ENCODE peak calls at places on chromosomes 5 and 9, in seven cellular contexts. E, Q, Z, S, D, M and F are unnamed samples.

GRCh38 chr9:4299006-4299795 is 667 bp downstream of the GLIS3 start:
- DNase-seq in E (peak), Q (peak), Z (no peak), S (peak), D (peak), M (peak), F (peak)

GRCh38 chr9:127386249-127386648 is 10.7 kb upstream of the SLC2A8 start:
- DNase-seq in E (no peak), Q (no peak), Z (no peak), S (peak), D (no peak), M (no peak), F (no peak)

GRCh38 chr9:89522261-89522978 is 24.5 kb upstream of the SEMA4D start:
- DNase-seq in E (no peak), Q (no peak), Z (peak), S (no peak), D (no peak), M (no peak), F (no peak)

GRCh38 chr5:72486371-72486770 is 20.8 kb downstream of the ZNF366 start:
- DNase-seq in E (no peak), Q (no peak), Z (no peak), S (no peak), D (no peak), M (no peak), F (peak)

GRCh38 chr9:98989036-98990000 is 45.6 kb downstream of the COL15A1 start:
- DNase-seq in E (peak), Q (peak), Z (peak), S (no peak), D (peak), M (no peak), F (peak)

GRCh38 chr9:3441197-3441816 is 84.5 kb downstream of the RFX3 start:
- DNase-seq in E (peak), Q (peak), Z (peak), S (no peak), D (peak), M (no peak), F (peak)

GRCh38 chr5:77302653-77303052 is 92.2 kb downstream of the PDE8B start:
- DNase-seq in E (no peak), Q (no peak), Z (no peak), S (no peak), D (no peak), M (no peak), F (no peak)

GRCh38 chr9:1709347-1709746 is 305.8 kb upstream of the SMARCA2 start:
- DNase-seq in E (no peak), Q (no peak), Z (peak), S (no peak), D (peak), M (no peak), F (no peak)

GRCh38 chr5:5348135-5348534 is 74.3 kb upstream of the ICE1 start:
- DNase-seq in E (no peak), Q (no peak), Z (no peak), S (no peak), D (no peak), M (no peak), F (no peak)

GRCh38 chr9:113536483-113537226 is 73.1 kb downstream of the RGS3 start:
- DNase-seq in E (no peak), Q (no peak), Z (no peak), S (no peak), D (peak), M (peak), F (peak)

GRCh38 chr5:54387659-54388232 is 67.8 kb upstream of the HSPB3 start:
- DNase-seq in E (no peak), Q (peak), Z (no peak), S (no peak), D (no peak), M (no peak), F (peak)

GRCh38 chr9:127132921-127133647 is 10.6 kb upstream of the ANGPTL2 start:
- DNase-seq in E (no peak), Q (no peak), Z (no peak), S (peak), D (peak), M (no peak), F (peak)

GRCh38 chr5:144467795-144468194 is 297.1 kb downstream of the KCTD16 start:
- DNase-seq in E (peak), Q (peak), Z (no peak), S (peak), D (peak), M (peak), F (peak)

GRCh38 chr5:6183391-6184390 is 194.7 kb downstream of the MED10 start:
- DNase-seq in E (no peak), Q (no peak), Z (no peak), S (no peak), D (no peak), M (no peak), F (no peak)

GRCh38 chr9:78539904-78540303 is 243.0 kb downstream of the PSAT1 start:
- DNase-seq in E (no peak), Q (peak), Z (no peak), S (no peak), D (no peak), M (no peak), F (peak)

GRCh38 chr5:168342151-168342825 is 50.8 kb downstream of the WWC1 start:
- DNase-seq in E (no peak), Q (peak), Z (no peak), S (no peak), D (no peak), M (no peak), F (peak)

GRCh38 chr5:82820188-82820587 is 257.0 kb downstream of the TMEM167A start:
- DNase-seq in E (no peak), Q (peak), Z (no peak), S (no peak), D (no peak), M (no peak), F (no peak)

GRCh38 chr5:17257705-17258273 is 40.4 kb downstream of the BASP1 start:
- DNase-seq in E (no peak), Q (peak), Z (no peak), S (no peak), D (peak), M (no peak), F (no peak)

GRCh38 chr5:72328172-72328571 is 8.0 kb downstream of the PTCD2 start:
- DNase-seq in E (no peak), Q (peak), Z (no peak), S (no peak), D (no peak), M (no peak), F (peak)

GRCh38 chr9:88243736-88244135 is 105.5 kb upstream of the SPATA31C2 start:
- DNase-seq in E (no peak), Q (no peak), Z (no peak), S (no peak), D (no peak), M (no peak), F (no peak)

GRCh38 chr5:1136814-1137213 is 25.0 kb upstream of the SLC12A7 start:
- DNase-seq in E (no peak), Q (no peak), Z (no peak), S (no peak), D (no peak), M (no peak), F (no peak)

GRCh38 chr5:138685052-138685755 is 68.0 kb upstream of the CTNNA1 start:
- DNase-seq in E (no peak), Q (peak), Z (no peak), S (no peak), D (no peak), M (no peak), F (peak)

GRCh38 chr5:33530963-33531298 is 90.2 kb downstream of the TARS1 start:
- DNase-seq in E (no peak), Q (no peak), Z (no peak), S (no peak), D (no peak), M (no peak), F (no peak)

GRCh38 chr9:129436751-129437625 is 183.9 kb downstream of the C9orf50 start:
- DNase-seq in E (no peak), Q (peak), Z (no peak), S (no peak), D (peak), M (no peak), F (peak)

GRCh38 chr5:59380350-59380951 is 513.1 kb downstream of the PDE4D start:
- DNase-seq in E (no peak), Q (peak), Z (peak), S (no peak), D (peak), M (no peak), F (peak)

GRCh38 chr5:122078116-122078865 is at the start of gene LOX:
- DNase-seq in E (no peak), Q (peak), Z (no peak), S (peak), D (peak), M (peak), F (peak)

DNA sequence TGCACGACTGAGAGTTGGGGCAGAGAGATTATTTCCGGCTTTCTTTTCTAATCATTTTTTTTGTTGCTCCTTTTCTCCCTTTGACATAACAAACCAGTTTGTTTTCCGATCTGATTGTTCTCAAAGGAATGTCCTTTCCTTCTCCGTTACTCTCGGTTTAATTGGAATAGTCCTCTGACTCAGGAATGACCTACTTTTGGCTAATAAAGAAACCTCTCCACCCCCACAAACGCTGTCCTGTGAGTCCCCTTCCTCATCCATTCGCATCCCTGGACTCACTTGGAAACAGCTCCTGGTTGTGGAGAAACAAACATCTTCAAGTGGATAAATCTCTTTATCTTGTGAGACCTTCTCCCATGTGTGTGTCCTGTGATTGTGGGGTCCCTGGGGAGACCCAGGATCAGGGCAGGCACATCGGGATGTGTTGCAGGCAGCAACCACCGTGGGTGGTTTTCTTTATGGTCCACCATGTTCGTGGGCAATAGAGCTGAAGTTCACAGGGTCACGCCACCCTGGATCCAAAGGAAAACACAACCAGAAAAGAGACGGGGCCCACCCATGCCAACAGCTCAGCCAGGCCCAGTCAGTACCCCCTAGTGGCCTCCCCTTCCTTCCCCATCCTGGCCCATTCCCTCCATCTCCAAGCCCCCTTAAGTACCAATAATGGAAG is 45.2 kb upstream of the NEK6 start:
- DNase-seq in E (no peak), Q (peak), Z (no peak), S (no peak), D (no peak), M (no peak), F (peak)
- H3K4me3 ChIP-seq in E (no peak), Q (no peak), Z (no peak), S (no peak), D (no peak), M (no peak), F (no peak)

DNA sequence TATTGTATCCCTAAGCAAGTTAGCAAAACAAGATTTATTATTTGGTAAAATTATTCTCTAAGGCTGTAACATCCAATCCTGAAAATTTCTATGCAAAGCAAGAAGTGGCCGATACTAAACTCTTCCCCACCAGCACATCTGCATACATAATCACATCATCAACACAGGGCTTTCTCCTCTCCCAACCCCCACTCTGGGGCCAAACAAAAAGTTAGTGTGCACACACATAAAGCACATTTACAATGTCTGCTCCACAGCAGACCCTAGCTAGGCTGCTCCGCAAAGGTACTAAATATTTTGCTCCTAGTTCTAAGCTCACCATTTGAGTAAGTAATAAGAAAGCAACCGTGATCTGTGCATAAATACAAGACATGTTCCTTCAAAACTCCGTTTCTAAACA is 3.6 kb downstream of the RNF130 start:
- DNase-seq in E (no peak), Q (no peak), Z (no peak), S (no peak), D (peak), M (no peak), F (no peak)
- H3K4me2 ChIP-seq in E (no peak), Q (no peak), Z (no peak), S (peak), D (peak), M (peak), F (no peak)

GRCh38 chr5:172770675-172771438 is at the start of gene DUSP1:
- DNase-seq in E (peak), Q (peak), Z (peak), S (peak), D (peak), M (peak), F (peak)

GRCh38 chr5:172769598-172770373 is 1.2 kb downstream of the DUSP1 start:
- DNase-seq in E (no peak), Q (peak), Z (peak), S (no peak), D (peak), M (no peak), F (peak)

GRCh38 chr5:172772112-172772906 is 1.3 kb upstream of the DUSP1 start:
- DNase-seq in E (peak), Q (peak), Z (peak), S (peak), D (peak), M (peak), F (peak)

GRCh38 chr5:172770374-172770674 is 671 bp downstream of the DUSP1 start:
- DNase-seq in E (no peak), Q (no peak), Z (no peak), S (peak), D (no peak), M (no peak), F (peak)

DNA sequence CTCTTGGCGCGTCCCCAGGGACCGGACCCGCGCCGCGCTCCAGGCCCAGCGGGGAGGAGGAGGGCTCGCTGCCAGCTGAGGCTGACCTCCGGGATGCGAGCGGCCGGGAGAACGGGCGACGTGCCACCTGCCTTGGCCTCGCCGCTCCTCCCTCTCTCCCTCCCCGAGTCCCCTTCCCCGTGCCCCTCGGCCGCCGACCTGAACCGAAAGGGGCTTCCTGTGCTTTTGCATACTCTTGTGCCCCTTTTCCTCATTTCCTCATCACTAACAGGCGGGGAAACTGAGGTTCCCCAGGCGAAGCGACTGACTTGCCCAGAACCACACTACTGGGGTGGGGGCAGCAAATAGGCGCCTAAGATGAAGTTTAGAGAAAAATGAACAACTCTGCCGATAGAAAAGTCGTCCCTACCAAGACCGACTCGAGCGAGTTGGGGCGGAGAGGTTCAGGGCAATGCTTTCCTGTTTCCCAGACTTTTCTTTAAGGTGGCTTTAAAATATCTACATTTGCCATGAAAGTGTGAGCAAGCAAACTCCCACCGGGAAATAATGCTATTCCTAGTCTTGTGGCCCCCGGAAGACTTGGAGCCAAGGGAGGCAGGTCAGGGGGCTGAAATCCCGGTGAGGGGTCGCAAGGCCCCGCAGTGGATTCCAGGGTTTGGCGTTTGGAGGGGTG is 580 bp upstream of the DUSP1 start:
- DNase-seq in E (no peak), Q (peak), Z (no peak), S (no peak), D (no peak), M (no peak), F (peak)
- H3K4me3 ChIP-seq in E (peak), Q (peak), Z (peak), S (peak), D (peak), M (peak), F (peak)

DNA sequence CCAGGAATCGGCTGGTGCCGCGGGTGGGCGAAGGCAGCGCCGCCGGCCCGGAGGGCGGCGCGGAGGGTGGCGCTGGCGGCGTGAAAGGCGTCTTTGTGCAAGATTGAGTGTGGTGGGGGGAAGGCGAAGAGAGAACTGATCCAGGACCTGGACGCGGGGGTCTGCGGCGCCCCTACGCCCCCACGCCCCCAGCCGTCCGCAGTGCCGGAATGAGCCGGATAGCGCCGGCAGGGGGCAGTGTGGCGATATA is 4.5 kb upstream of the RGMB start:
- DNase-seq in E (no peak), Q (no peak), Z (no peak), S (no peak), D (peak), M (no peak), F (no peak)
- H3K4me2 ChIP-seq in E (peak), Q (peak), Z (no peak), S (peak), D (peak), M (peak), F (peak)

GRCh38 chr5:52990531-52990925 is 1.4 kb downstream of the ITGA2 start:
- DNase-seq in E (no peak), Q (no peak), Z (no peak), S (no peak), D (no peak), M (no peak), F (no peak)
- H3K4me3 ChIP-seq in E (peak), Q (peak), Z (no peak), S (peak), D (peak), M (peak), F (peak)

GRCh38 chr5:56637321-56637920 is 177.9 kb upstream of the MAP3K1 start:
- DNase-seq in E (no peak), Q (no peak), Z (no peak), S (no peak), D (no peak), M (no peak), F (no peak)
- H3K4me2 ChIP-seq in E (peak), Q (no peak), Z (no peak), S (no peak), D (no peak), M (no peak), F (no peak)

GRCh38 chr5:38557792-38558191 is 1.3 kb upstream of the LIFR start:
- DNase-seq in E (no peak), Q (no peak), Z (no peak), S (no peak), D (no peak), M (no peak), F (no peak)

GRCh38 chr5:38556599-38557308 is at the start of gene LIFR:
- DNase-seq in E (peak), Q (peak), Z (no peak), S (peak), D (peak), M (peak), F (peak)

GRCh38 chr5:38556115-38556598 is 289 bp downstream of the LIFR start:
- DNase-seq in E (peak), Q (no peak), Z (no peak), S (peak), D (no peak), M (no peak), F (no peak)

GRCh38 chr5:38555354-38556114 is 912 bp downstream of the LIFR start:
- DNase-seq in E (no peak), Q (no peak), Z (no peak), S (no peak), D (no peak), M (no peak), F (no peak)

GRCh38 chr5:38557309-38557710 is 864 bp upstream of the LIFR start:
- DNase-seq in E (no peak), Q (no peak), Z (no peak), S (no peak), D (no peak), M (no peak), F (no peak)
- H3K4me3 ChIP-seq in E (peak), Q (peak), Z (no peak), S (peak), D (peak), M (peak), F (peak)

GRCh38 chr5:174834081-174834480 is 109.7 kb downstream of the MSX2 start:
- DNase-seq in E (no peak), Q (no peak), Z (no peak), S (no peak), D (no peak), M (no peak), F (no peak)

GRCh38 chr5:174839196-174839595 is 114.8 kb downstream of the MSX2 start:
- DNase-seq in E (no peak), Q (no peak), Z (no peak), S (no peak), D (no peak), M (no peak), F (no peak)

GRCh38 chr5:174840435-174840834 is 116.1 kb downstream of the MSX2 start:
- DNase-seq in E (no peak), Q (no peak), Z (no peak), S (no peak), D (no peak), M (no peak), F (no peak)

GRCh38 chr5:174843263-174844250 is 119.2 kb downstream of the MSX2 start:
- DNase-seq in E (no peak), Q (no peak), Z (no peak), S (no peak), D (peak), M (no peak), F (no peak)

GRCh38 chr5:174837919-174838902 is 113.8 kb downstream of the MSX2 start:
- DNase-seq in E (peak), Q (peak), Z (no peak), S (peak), D (peak), M (no peak), F (peak)
- H3K4me2 ChIP-seq in E (peak), Q (no peak), Z (no peak), S (no peak), D (no peak), M (no peak), F (no peak)

GRCh38 chr5:178357127-178357526 is 124.5 kb upstream of the PHYKPL start:
- DNase-seq in E (no peak), Q (no peak), Z (no peak), S (peak), D (peak), M (peak), F (no peak)
- H3K4me3 ChIP-seq in E (no peak), Q (no peak), Z (no peak), S (peak), D (peak), M (peak), F (no peak)

GRCh38 chr9:91896513-91897121 is 53.4 kb downstream of the ROR2 start:
- DNase-seq in E (no peak), Q (peak), Z (no peak), S (no peak), D (peak), M (no peak), F (peak)
- H3K4me2 ChIP-seq in E (no peak), Q (no peak), Z (no peak), S (no peak), D (peak), M (no peak), F (peak)